ENCODE peak calls at places on chromosomes 3 and 15, in six cellular contexts. L is CD4-positive, CD25-positive, alpha-beta regulatory T cell; A is fibroblast of lung; I is OCI-LY7; D is neuronal stem cell; C is A549. M is an unnamed sample. For H3K4me1, the result is how much of the 10 kb centered on the place peaks cover.

GRCh38 chr3:8503461-8503860 is 1.8 kb downstream of the LMCD1 start:
- DNase-seq in L (no peak), A (no peak), I (no peak), D (no peak), C (peak), M (no peak)

GRCh38 chr15:90004671-90005070 is 3.5 kb downstream of the ZNF710 start:
- DNase-seq in L (no peak), A (peak), I (no peak), D (no peak), C (peak), M (peak)

GRCh38 chr3:161770532-161771386 is 274.2 kb downstream of the OTOL1 start:
- DNase-seq in L (no peak), A (peak), I (no peak), D (no peak), C (no peak), M (no peak)

GRCh38 chr3:171553085-171553484 is 92.9 kb upstream of the TNIK start:
- DNase-seq in L (no peak), A (no peak), I (no peak), D (no peak), C (no peak), M (no peak)

GRCh38 chr3:67610458-67610857 is 44.0 kb downstream of the SUCLG2 start:
- DNase-seq in L (no peak), A (peak), I (no peak), D (no peak), C (peak), M (peak)

GRCh38 chr15:68210821-68211655 is 5.9 kb upstream of the CALML4 start:
- DNase-seq in L (peak), A (peak), I (peak), D (peak), C (peak), M (peak)

GRCh38 chr3:117600112-117600511 is 890.5 kb downstream of the TUSC7 start:
- DNase-seq in L (no peak), A (no peak), I (peak), D (no peak), C (no peak), M (no peak)

GRCh38 chr15:39181901-39182300 is 399.0 kb upstream of the THBS1 start:
- DNase-seq in L (no peak), A (peak), I (no peak), D (no peak), C (peak), M (no peak)

GRCh38 chr3:134315286-134316106 is 58.8 kb downstream of the AMOTL2 start:
- DNase-seq in L (no peak), A (peak), I (no peak), D (no peak), C (no peak), M (no peak)
- H3K4me1 ChIP-seq in L (under half), A (under half), I (under half), D (under half), C (half or more), M (under half)

GRCh38 chr3:147361671-147362420 is 44.5 kb downstream of the ZIC4 start:
- DNase-seq in L (no peak), A (no peak), I (peak), D (no peak), C (peak), M (no peak)

GRCh38 chr3:147360936-147361670 is 45.2 kb downstream of the ZIC4 start:
- DNase-seq in L (no peak), A (no peak), I (no peak), D (no peak), C (no peak), M (no peak)

GRCh38 chr3:147356909-147357733 is 49.2 kb downstream of the ZIC4 start:
- DNase-seq in L (no peak), A (no peak), I (no peak), D (no peak), C (no peak), M (no peak)

GRCh38 chr3:147358144-147358992 is 48.0 kb downstream of the ZIC4 start:
- DNase-seq in L (no peak), A (no peak), I (no peak), D (no peak), C (no peak), M (no peak)

GRCh38 chr3:147359177-147360062 is 46.9 kb downstream of the ZIC4 start:
- DNase-seq in L (no peak), A (no peak), I (no peak), D (no peak), C (no peak), M (no peak)
- H3K4me1 ChIP-seq in L (under half), A (under half), I (under half), D (under half), C (under half), M (under half)

GRCh38 chr15:79314186-79314585 is 3.3 kb downstream of the TMED3 start:
- DNase-seq in L (no peak), A (no peak), I (no peak), D (no peak), C (no peak), M (no peak)
- H3K4me1 ChIP-seq in L (under half), A (under half), I (under half), D (under half), C (under half), M (under half)

DNA sequence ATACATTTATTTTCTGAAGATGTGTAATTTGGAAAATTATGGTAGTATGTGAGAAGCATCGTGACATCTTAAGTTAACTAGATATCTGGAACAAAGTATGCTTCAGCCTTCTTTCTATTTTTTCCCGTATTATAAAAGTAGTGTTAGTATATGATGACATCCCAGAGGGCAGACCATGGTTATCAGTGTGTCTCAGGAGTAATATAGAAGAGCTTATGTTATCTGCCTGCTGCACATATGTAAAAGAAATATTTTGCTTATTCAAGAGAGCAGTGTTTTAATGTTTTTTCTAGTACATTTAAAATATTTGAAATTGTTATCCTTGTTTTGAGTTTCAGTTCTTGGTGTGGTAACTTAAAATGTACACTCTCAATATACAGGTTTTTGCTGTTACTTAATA is 24.1 kb downstream of the PLCL2 start:
- DNase-seq in L (no peak), A (no peak), I (no peak), D (no peak), C (no peak), M (no peak)
- H3K4me1 ChIP-seq in L (under half), A (under half), I (half or more), D (under half), C (under half), M (under half)

GRCh38 chr3:29409409-29409808 is 128.5 kb downstream of the RBMS3 start:
- DNase-seq in L (no peak), A (no peak), I (no peak), D (no peak), C (no peak), M (no peak)
- H3K4me1 ChIP-seq in L (under half), A (under half), I (half or more), D (under half), C (under half), M (under half)

DNA sequence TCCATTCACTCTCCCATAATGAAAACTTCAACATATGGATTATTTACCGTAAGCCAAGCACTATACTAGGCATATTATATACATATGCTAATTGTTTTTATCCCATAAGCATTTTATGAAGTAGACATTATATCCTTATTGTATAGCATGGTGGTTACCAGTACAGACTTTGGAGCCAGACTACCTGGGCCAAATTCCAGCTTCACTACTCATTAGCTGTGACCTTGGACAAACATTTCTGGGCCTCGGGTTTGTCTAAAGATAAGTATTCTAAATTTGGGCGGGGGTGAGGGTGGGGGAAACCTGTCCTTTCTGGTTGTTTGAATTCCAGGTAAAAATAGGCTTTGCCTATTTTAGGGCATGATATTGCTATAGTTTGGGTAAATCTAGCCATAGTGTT is 66.5 kb upstream of the P2RY1 start:
- DNase-seq in L (no peak), A (no peak), I (no peak), D (no peak), C (no peak), M (no peak)
- H3K4me1 ChIP-seq in L (under half), A (under half), I (under half), D (under half), C (under half), M (under half)

GRCh38 chr3:184724662-184725061 is 12.8 kb upstream of the MAGEF1 start:
- DNase-seq in L (no peak), A (no peak), I (no peak), D (no peak), C (no peak), M (no peak)

GRCh38 chr3:184726497-184726896 is 14.6 kb upstream of the MAGEF1 start:
- DNase-seq in L (no peak), A (no peak), I (no peak), D (no peak), C (no peak), M (no peak)

GRCh38 chr3:184730924-184731323 is 19.1 kb upstream of the MAGEF1 start:
- DNase-seq in L (no peak), A (no peak), I (no peak), D (no peak), C (no peak), M (no peak)

GRCh38 chr3:184725176-184725575 is 13.3 kb upstream of the MAGEF1 start:
- DNase-seq in L (no peak), A (no peak), I (no peak), D (no peak), C (no peak), M (no peak)

GRCh38 chr3:184727357-184728060 is 15.6 kb upstream of the MAGEF1 start:
- DNase-seq in L (no peak), A (peak), I (peak), D (peak), C (peak), M (no peak)
- H3K4me1 ChIP-seq in L (under half), A (under half), I (under half), D (under half), C (under half), M (under half)

GRCh38 chr3:42670051-42670576 is 15.2 kb upstream of the KLHL40 start:
- DNase-seq in L (no peak), A (no peak), I (no peak), D (no peak), C (no peak), M (no peak)
- H3K4me1 ChIP-seq in L (under half), A (under half), I (under half), D (under half), C (under half), M (under half)

DNA sequence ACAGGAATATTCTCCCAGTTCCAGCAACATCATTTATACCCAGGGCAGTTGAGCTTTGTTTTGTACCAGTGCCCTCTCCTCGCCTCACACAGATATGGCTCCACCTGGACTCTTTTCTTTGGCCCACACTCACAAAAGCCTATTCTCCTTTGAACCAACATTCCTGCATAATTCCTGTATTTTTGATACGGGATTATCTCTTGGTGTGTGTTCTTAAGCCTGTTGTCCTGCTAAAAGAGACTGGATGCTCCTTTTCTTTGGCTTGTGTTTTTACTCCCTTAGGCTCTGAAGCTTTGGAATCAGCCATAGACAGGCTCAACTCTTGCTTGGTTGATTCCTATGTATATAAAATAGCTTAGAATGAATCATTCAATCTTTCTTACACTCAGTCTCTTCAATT is 305.4 kb upstream of the SATB1 start:
- DNase-seq in L (no peak), A (no peak), I (no peak), D (peak), C (no peak), M (no peak)
- H3K4me1 ChIP-seq in L (under half), A (under half), I (under half), D (under half), C (under half), M (under half)

M was measured in right lobe of liver.